ENCODE peak calls at places on chromosomes 2 and 18, in ten cellular contexts. Q is kidney epithelial cell, C is sigmoid colon, U is A549, Y is stomach, J is AG04450, P is PC-3, S is tibial artery, T is fibroblast of lung, W is foreskin fibroblast. G is an unnamed sample.

GRCh38 chr18:48872234-48873145 is 78.3 kb downstream of the SMAD7 start:
- DNase-seq in Q (no peak), C (no peak), U (no peak), Y (no peak), J (no peak), P (peak; percentile 17), S (no peak), T (peak; percentile 72), W (no peak), G (no peak)

GRCh38 chr18:57660961-57661360 is 39.3 kb upstream of the NARS1 start:
- DNase-seq in Q (peak; percentile 12), C (no peak), U (no peak), Y (no peak), J (peak; percentile 54), P (no peak), S (no peak), T (peak; percentile 80), W (peak; percentile 33), G (no peak)

GRCh38 chr2:238339814-238340213 is 19.5 kb downstream of the TRAF3IP1 start:
- DNase-seq in Q (no peak), C (no peak), U (peak; percentile 29), Y (no peak), J (no peak), P (peak; percentile 6), S (no peak), T (no peak), W (no peak), G (no peak)

GRCh38 chr2:219661955-219662395 is 34.5 kb downstream of the SLC4A3 start:
- DNase-seq in Q (peak; percentile 77), C (no peak), U (no peak), Y (no peak), J (no peak), P (peak; percentile 71), S (no peak), T (peak; percentile 90), W (peak; percentile 53), G (no peak)

GRCh38 chr2:178234648-178235047 is 40.3 kb downstream of the OSBPL6 start:
- DNase-seq in Q (no peak), C (no peak), U (no peak), Y (no peak), J (no peak), P (no peak), S (no peak), T (peak; percentile 34), W (peak; percentile 38), G (no peak)

GRCh38 chr2:54572262-54572635 is 116.1 kb downstream of the SPTBN1 start:
- DNase-seq in Q (peak; percentile 81), C (no peak), U (peak; percentile 79), Y (no peak), J (no peak), P (peak; percentile 95), S (no peak), T (peak; percentile 98), W (peak; percentile 77), G (peak; percentile 84)

GRCh38 chr2:122639176-122639575 is 883.7 kb downstream of the TSN start:
- DNase-seq in Q (no peak), C (no peak), U (no peak), Y (no peak), J (no peak), P (no peak), S (no peak), T (no peak), W (no peak), G (no peak)

GRCh38 chr2:148534416-148535205 is 109.9 kb upstream of the EPC2 start:
- DNase-seq in Q (no peak), C (no peak), U (no peak), Y (no peak), J (no peak), P (no peak), S (no peak), T (no peak), W (peak; percentile 17), G (no peak)

GRCh38 chr2:144099746-144100438 is 420.0 kb downstream of the ZEB2 start:
- DNase-seq in Q (peak; percentile 77), C (no peak), U (peak; percentile 29), Y (no peak), J (peak; percentile 91), P (peak; percentile 91), S (no peak), T (peak; percentile 98), W (peak; percentile 51), G (peak; percentile 53)

GRCh38 chr2:9210030-9210429 is 3.4 kb downstream of the ASAP2 start:
- DNase-seq in Q (no peak), C (no peak), U (no peak), Y (no peak), J (no peak), P (no peak), S (no peak), T (no peak), W (no peak), G (no peak)

GRCh38 chr18:34358923-34359322 is 134.2 kb upstream of the NOL4 start:
- DNase-seq in Q (no peak), C (no peak), U (no peak), Y (no peak), J (no peak), P (no peak), S (no peak), T (no peak), W (no peak), G (no peak)

GRCh38 chr2:56133931-56134629 is 49.7 kb upstream of the CCDC85A start:
- DNase-seq in Q (no peak), C (no peak), U (no peak), Y (no peak), J (no peak), P (no peak), S (no peak), T (no peak), W (no peak), G (no peak)

GRCh38 chr2:135248611-135249010 is 196.5 kb downstream of the RAB3GAP1 start:
- DNase-seq in Q (no peak), C (no peak), U (no peak), Y (no peak), J (no peak), P (no peak), S (no peak), T (no peak), W (no peak), G (no peak)

GRCh38 chr2:130875935-130876334 is 39.2 kb downstream of the ARHGEF4 start:
- DNase-seq in Q (no peak), C (no peak), U (no peak), Y (no peak), J (no peak), P (no peak), S (peak; percentile 51), T (no peak), W (no peak), G (no peak)

GRCh38 chr18:28584726-28585125 is 407.8 kb upstream of the CDH2 start:
- DNase-seq in Q (peak; percentile 79), C (no peak), U (no peak), Y (no peak), J (no peak), P (peak; percentile 82), S (no peak), T (peak; percentile 94), W (peak; percentile 39), G (peak; percentile 87)

GRCh38 chr2:200306969-200307811 is 697 bp downstream of the SPATS2L start:
- DNase-seq in Q (no peak), C (peak; percentile 70), U (peak; percentile 18), Y (peak; percentile 63), J (no peak), P (peak; percentile 46), S (peak; percentile 69), T (peak; percentile 43), W (peak; percentile 54), G (no peak)

GRCh38 chr2:168801961-168802824 is at the start of gene NOSTRIN:
- DNase-seq in Q (no peak), C (no peak), U (peak; percentile 52), Y (peak; percentile 78), J (no peak), P (peak; percentile 50), S (no peak), T (peak; percentile 78), W (no peak), G (peak; percentile 60)

GRCh38 chr2:190582761-190583506 is 48.4 kb upstream of the NEMP2 start:
- DNase-seq in Q (no peak), C (no peak), U (no peak), Y (no peak), J (no peak), P (no peak), S (no peak), T (no peak), W (no peak), G (no peak)

GRCh38 chr2:39407516-39408296 is 29.4 kb downstream of the MAP4K3 start:
- DNase-seq in Q (no peak), C (no peak), U (no peak), Y (no peak), J (no peak), P (no peak), S (no peak), T (no peak), W (no peak), G (no peak)

DNA sequence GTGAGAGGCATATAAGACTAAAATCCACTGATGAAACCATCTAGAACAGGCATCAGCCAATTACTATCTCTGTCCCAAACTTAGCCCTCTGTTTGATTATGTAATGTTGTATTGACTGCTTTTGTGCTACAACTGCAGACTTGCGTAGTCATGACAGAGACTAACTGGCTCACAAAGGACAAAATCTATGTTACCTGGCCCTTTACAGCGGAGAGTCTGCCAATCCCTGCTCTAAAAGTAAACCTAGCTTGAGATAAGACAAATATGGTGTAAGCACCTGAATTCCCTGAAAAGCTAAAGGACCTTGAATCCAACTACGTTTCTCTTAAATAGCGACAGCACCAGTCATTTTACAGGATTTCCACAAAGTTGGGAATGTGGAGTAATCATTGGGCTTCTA is 102.8 kb upstream of the LRRTM1 start:
- DNase-seq in Q (no peak), C (no peak), U (no peak), Y (no peak), J (no peak), P (no peak), S (no peak), T (no peak), W (no peak), G (no peak)
- TF ChIP-seq CTCF in Q (no peak), C (no peak), U (no peak), Y (no peak), J (no peak), P (no peak), S (no peak), T (no peak), W (no peak), G (no peak)

GRCh38 chr2:27980242-27980641 is 89.7 kb downstream of the BABAM2 start:
- DNase-seq in Q (no peak), C (no peak), U (no peak), Y (no peak), J (no peak), P (no peak), S (no peak), T (no peak), W (no peak), G (no peak)
- H3K4me3 ChIP-seq in Q (no peak overlapping the region), C (no peak overlapping the region), U (no peak overlapping the region), Y (no peak overlapping the region), J (no peak overlapping the region), P (no peak overlapping the region), S (no peak overlapping the region), T (no peak overlapping the region), W (no peak overlapping the region), G (no peak overlapping the region)

GRCh38 chr2:112814278-112814677 is 22.3 kb downstream of the IL1B start:
- DNase-seq in Q (no peak), C (no peak), U (no peak), Y (no peak), J (no peak), P (no peak), S (no peak), T (peak; percentile 28), W (no peak), G (peak; percentile 27)
- TF ChIP-seq CTCF in Q (no peak), C (no peak), U (no peak), Y (no peak), J (no peak), P (no peak), S (no peak), T (no peak), W (peak; percentile 10), G (peak; percentile 21)

GRCh38 chr18:78402440-78402839 is 577.2 kb upstream of the SALL3 start:
- DNase-seq in Q (no peak), C (no peak), U (no peak), Y (no peak), J (no peak), P (no peak), S (no peak), T (no peak), W (no peak), G (no peak)
- H3K4me3 ChIP-seq in Q (no peak overlapping the region), C (no peak overlapping the region), U (no peak overlapping the region), Y (no peak overlapping the region), J (no peak overlapping the region), P (no peak overlapping the region), S (no peak overlapping the region), T (no peak overlapping the region), W (no peak overlapping the region), G (no peak overlapping the region)